ENCODE peak calls at places on chromosomes 4 and X, in eight cellular contexts. A, S, B, U, Y, M, F and K are unnamed samples.

GRCh38 chr4:182015893-182016292 is 227.3 kb upstream of the TENM3 start:
- DNase-seq in S (no peak), U (no peak), M (no peak), F (no peak), Y (no peak), A (peak), B (no peak), K (no peak)

GRCh38 chrX:8455600-8455999 is 9.0 kb upstream of the VCX3B start:
- DNase-seq in B (no peak), M (no peak), S (no peak), Y (no peak), A (no peak), F (no peak), U (no peak), K (no peak)

GRCh38 chr4:182306792-182307507 is 63.7 kb downstream of the TENM3 start:
- DNase-seq in A (peak), F (no peak), S (no peak), U (no peak), M (peak), Y (no peak), B (no peak), K (no peak)

GRCh38 chrX:56761167-56761566 is 32.1 kb downstream of the NBDY start:
- DNase-seq in A (no peak), U (no peak), M (no peak), B (no peak), S (no peak), Y (no peak), F (no peak), K (no peak)

GRCh38 chrX:2676794-2677675 is 14.1 kb upstream of the CD99 start:
- DNase-seq in B (no peak), A (peak), M (no peak), F (no peak), S (no peak), U (no peak), Y (no peak), K (no peak)

GRCh38 chrX:155070038-155070437 is 898 bp downstream of the CMC4 start:
- DNase-seq in M (peak), Y (no peak), A (peak), S (no peak), U (no peak), B (no peak), F (no peak), K (no peak)

GRCh38 chr4:7263166-7263565 is 70.8 kb downstream of the SORCS2 start:
- DNase-seq in F (no peak), B (no peak), A (no peak), M (no peak), U (no peak), Y (no peak), S (no peak), K (no peak)

GRCh38 chr4:148574502-148574901 is 132.3 kb upstream of the NR3C2 start:
- DNase-seq in Y (no peak), U (no peak), A (peak), M (no peak), F (no peak), B (no peak), S (no peak), K (no peak)